ENCODE peak calls at places on chromosomes 11 and 22, in seven cellular contexts. V, S, Y, R, O, I and P are unnamed samples.

GRCh38 chr11:12143461-12144258 is 33.3 kb downstream of the MICAL2 start:
- DNase-seq in S (peak; percentile 76), R (no peak), Y (no peak), I (no peak), O (peak; percentile 34), V (no peak), P (peak; percentile 74)

GRCh38 chr11:93952082-93952780 is 68.9 kb upstream of the HEPHL1 start:
- DNase-seq in I (no peak), O (peak; percentile 64), S (peak; percentile 3), R (no peak), Y (peak; percentile 12), V (no peak), P (no peak)

GRCh38 chr22:48886604-48887393 is 940.9 kb downstream of the BRD1 start:
- DNase-seq in I (no peak), O (no peak), S (no peak), V (no peak), Y (no peak), R (no peak), P (no peak)

GRCh38 chr11:93895106-93895862 is 44.9 kb upstream of the VSTM5 start:
- DNase-seq in O (peak; percentile 37), I (peak; percentile 95), Y (peak; percentile 78), R (peak; percentile 93), S (peak; percentile 88), V (peak; percentile 59), P (peak; percentile 85)

GRCh38 chr11:117230286-117230961 is 1.4 kb downstream of the PCSK7 start:
- DNase-seq in O (no peak), I (peak; percentile 36), Y (no peak), R (no peak), V (no peak), S (peak; percentile 48), P (no peak)

GRCh38 chr11:59187587-59187986 is 15.7 kb downstream of the DTX4 start:
- DNase-seq in Y (no peak), O (no peak), R (no peak), S (no peak), V (no peak), I (no peak), P (no peak)

GRCh38 chr11:86919557-86920210 is 35.5 kb downstream of the FZD4 start:
- DNase-seq in S (peak; percentile 79), Y (peak; percentile 83), R (peak; percentile 92), V (peak; percentile 54), O (peak; percentile 43), I (peak; percentile 88), P (peak; percentile 74)

GRCh38 chr11:125057370-125058060 is 5.6 kb upstream of the SLC37A2 start:
- DNase-seq in Y (no peak), V (no peak), I (no peak), R (no peak), S (no peak), O (no peak), P (no peak)

GRCh38 chr11:33064033-33064825 is 24.9 kb downstream of the TCP11L1 start:
- DNase-seq in S (no peak), V (no peak), Y (no peak), I (no peak), O (no peak), R (peak; percentile 18), P (no peak)

GRCh38 chr11:28303477-28304191 is 195.4 kb downstream of the METTL15 start:
- DNase-seq in V (no peak), Y (no peak), R (no peak), O (no peak), I (peak; percentile 50), S (peak; percentile 13), P (peak; percentile 2)

GRCh38 chr22:19356708-19357269 is 65.3 kb upstream of the CLTCL1 start:
- DNase-seq in Y (no peak), I (no peak), V (no peak), O (no peak), R (no peak), S (no peak), P (no peak)

GRCh38 chr11:124096364-124096763 is 18.9 kb upstream of the VWA5A start:
- DNase-seq in V (no peak), R (no peak), S (no peak), O (no peak), I (no peak), Y (no peak), P (no peak)

GRCh38 chr11:123254357-123254756 is 59.3 kb upstream of the CLMP start:
- DNase-seq in V (no peak), O (no peak), I (no peak), Y (no peak), R (no peak), S (no peak), P (no peak)

GRCh38 chr22:28105396-28105795 is 186.3 kb upstream of the PITPNB start:
- DNase-seq in Y (no peak), O (no peak), I (no peak), R (no peak), V (no peak), S (no peak), P (no peak)

GRCh38 chr11:117315285-117316196 is 515 bp downstream of the BACE1 start:
- DNase-seq in Y (no peak), R (peak; percentile 25), I (no peak), S (peak; percentile 10), O (no peak), V (no peak), P (no peak)

GRCh38 chr11:78660451-78660850 is 85.8 kb upstream of the NARS2 start:
- DNase-seq in O (no peak), I (no peak), V (no peak), S (no peak), Y (no peak), R (no peak), P (peak; percentile 12)

GRCh38 chr11:13318498-13319295 is 41.1 kb downstream of the BMAL1 start:
- DNase-seq in S (no peak), I (no peak), Y (peak; percentile 40), O (no peak), V (no peak), R (no peak), P (no peak)

GRCh38 chr22:19117111-19117512 is 5.1 kb downstream of the DGCR2 start:
- DNase-seq in I (no peak), R (no peak), Y (no peak), S (no peak), V (no peak), O (no peak), P (no peak)

DNA sequence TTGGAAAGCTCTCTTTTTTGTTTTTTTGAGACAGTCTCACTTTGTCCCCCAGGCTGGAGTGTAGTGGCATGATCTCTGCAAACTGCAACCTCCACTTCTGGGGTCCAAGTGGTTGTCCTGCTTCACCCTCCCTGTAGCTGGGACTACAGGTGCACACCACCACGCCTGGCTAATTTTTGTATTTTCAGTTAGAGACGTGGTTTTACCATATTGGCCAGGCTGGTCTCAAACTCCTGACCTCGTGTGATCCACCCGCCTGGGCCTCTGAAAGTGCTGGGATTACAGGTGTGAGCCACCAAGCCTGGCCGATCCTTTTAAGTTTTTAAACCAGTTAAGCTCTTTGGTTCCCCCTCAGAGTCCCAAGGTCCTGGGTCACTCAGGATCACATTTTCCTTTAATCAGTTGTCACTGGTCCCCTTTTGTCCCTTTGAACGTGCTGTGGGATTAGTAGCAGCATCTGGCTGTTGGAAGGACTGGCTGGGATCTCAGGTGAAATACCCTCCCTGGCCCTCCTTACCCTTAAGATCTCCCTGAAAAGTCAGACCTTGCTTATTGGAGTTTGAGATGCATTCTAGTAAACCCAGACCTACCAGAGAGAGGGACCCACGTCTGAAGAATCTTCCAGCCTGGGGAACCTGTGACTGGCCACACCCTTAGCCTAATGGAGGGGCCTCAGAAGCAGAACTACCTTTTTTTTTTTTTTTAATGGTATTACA is 8.1 kb downstream of the MALAT1 start:
- DNase-seq in S (no peak), V (peak; percentile 91), O (no peak), I (peak; percentile 56), Y (peak; percentile 78), R (peak; percentile 81), P (peak; percentile 61)
- TF ChIP-seq EZH2 in S (no peak), V (no peak), O (no peak), I (no peak), Y (no peak), R (no peak), P (no peak)

DNA sequence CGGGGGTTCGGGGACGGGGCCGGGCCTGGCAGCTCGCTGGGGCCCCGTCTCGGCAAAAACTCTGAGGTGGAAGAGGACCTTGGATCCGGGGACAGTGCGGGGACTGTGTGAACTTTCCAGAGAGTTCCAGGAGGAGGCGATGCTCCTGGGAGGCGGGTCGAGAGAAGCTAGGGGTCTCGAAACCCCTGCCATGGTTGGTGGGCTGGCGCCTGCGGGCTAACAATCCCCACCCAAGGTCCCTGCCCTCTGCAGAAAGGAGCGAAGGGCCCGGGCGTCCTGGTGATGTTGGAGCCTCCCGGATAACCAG is 4.7 kb upstream of the GRK2 start:
- DNase-seq in R (no peak), O (no peak), I (no peak), V (no peak), Y (no peak), S (no peak), P (no peak)
- TF ChIP-seq CTCF in R (peak; percentile 25), O (peak; percentile 32), I (peak; percentile 33), V (peak; percentile 41), Y (no peak), S (peak; percentile 36), P (no peak)

GRCh38 chr11:9037046-9037780 is 33.4 kb upstream of the NRIP3 start:
- DNase-seq in I (no peak), S (no peak), Y (no peak), R (no peak), V (no peak), O (no peak), P (no peak)
- H3K27ac ChIP-seq in I (no peak overlapping the region), S (no peak overlapping the region), Y (no peak overlapping the region), R (no peak overlapping the region), V (no peak overlapping the region), O (no peak overlapping the region), P (no peak overlapping the region)

DNA sequence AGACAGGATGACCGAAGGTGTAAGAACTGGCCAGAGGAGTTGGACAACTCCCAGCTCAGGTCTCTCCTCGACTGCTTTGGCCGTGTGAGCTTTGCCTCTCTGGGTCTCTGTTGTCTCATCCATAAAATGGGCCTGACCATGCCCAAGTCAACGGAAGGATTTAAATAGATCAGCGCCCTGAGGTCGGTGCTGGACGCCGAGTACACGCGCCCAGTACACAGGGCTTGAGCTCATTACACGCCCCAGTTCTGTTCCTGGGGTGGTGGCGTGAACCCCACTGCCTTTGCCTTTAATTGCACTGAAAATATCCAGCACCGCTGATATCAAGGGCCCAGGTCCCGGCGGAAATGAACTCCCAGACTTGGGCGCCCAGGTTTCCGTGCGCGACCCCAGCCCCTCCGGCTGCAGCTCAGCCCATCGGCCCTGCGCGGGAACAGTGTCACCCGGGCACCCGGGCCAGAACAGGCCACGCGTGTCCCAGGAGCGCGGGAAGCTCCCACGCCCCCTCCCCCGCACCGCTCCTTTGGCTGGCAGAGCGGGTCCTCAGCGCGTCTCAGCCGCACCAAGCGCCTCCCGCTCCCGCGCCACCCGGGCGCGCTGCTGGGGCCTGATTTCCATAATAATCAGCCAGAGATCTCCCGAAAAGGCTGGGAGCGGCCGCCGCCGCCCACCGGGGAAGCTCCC is 42.2 kb downstream of the CYTH4 start:
- DNase-seq in Y (no peak), V (no peak), S (no peak), R (peak; percentile 50), I (no peak), O (no peak), P (no peak)
- TF ChIP-seq EZH2 in Y (no peak), V (no peak), S (peak; percentile 93), R (no peak), I (no peak), O (no peak), P (peak; percentile 54)

GRCh38 chr11:128884703-128885338 is 6.3 kb upstream of the KCNJ5 start:
- DNase-seq in V (peak; percentile 63), Y (peak; percentile 83), O (peak; percentile 54), R (peak; percentile 85), S (peak; percentile 54), I (peak; percentile 93), P (peak; percentile 27)
- TF ChIP-seq CTCF in V (peak; percentile 62), Y (peak; percentile 81), O (peak; percentile 86), R (peak; percentile 94), S (peak; percentile 67), I (peak; percentile 91), P (peak; percentile 73)

GRCh38 chr11:64242920-64243854 is 2.3 kb downstream of the FKBP2 start:
- DNase-seq in V (no peak), R (no peak), O (no peak), Y (no peak), S (no peak), I (no peak), P (no peak)
- H3K27ac ChIP-seq in V (peak overlapping the region; percentile 88), R (peak overlapping the region; percentile 69), O (no peak overlapping the region), Y (no peak overlapping the region), S (no peak overlapping the region), I (no peak overlapping the region), P (no peak overlapping the region)